ENCODE peak calls at places on chromosomes 13 and 19, in six cellular contexts. One of them, this sample, is unnamed.

GRCh38 chr19:32380269-32380668 is 25.3 kb upstream of the DPY19L3 start:
- DNase-seq in A549: no peak
- DNase-seq in IMR-90: no peak
- DNase-seq in GM12878: no peak
- DNase-seq in HepG2: no peak
- DNase-seq in K562: no peak
- DNase-seq in this sample: no peak

GRCh38 chr13:21297452-21297851 is 121.0 kb downstream of the MRPL57 start:
- DNase-seq in A549: no peak
- DNase-seq in IMR-90: no peak
- DNase-seq in GM12878: no peak
- DNase-seq in HepG2: no peak
- DNase-seq in K562: no peak
- DNase-seq in this sample: no peak

GRCh38 chr19:38945562-38946228 is 15.0 kb downstream of the MRPS12 start:
- DNase-seq in A549: no peak
- DNase-seq in IMR-90: no peak
- DNase-seq in GM12878: no peak
- DNase-seq in HepG2: no peak
- DNase-seq in K562: peak; percentile 37
- DNase-seq in this sample: no peak

GRCh38 chr13:95432141-95432540 is 120.4 kb upstream of the CLDN10 start:
- DNase-seq in A549: no peak
- DNase-seq in IMR-90: no peak
- DNase-seq in GM12878: no peak
- DNase-seq in HepG2: no peak
- DNase-seq in K562: no peak
- DNase-seq in this sample: no peak

GRCh38 chr13:44879452-44880058 is 109.7 kb downstream of the NUFIP1 start:
- DNase-seq in A549: peak; percentile 52
- DNase-seq in IMR-90: peak; percentile 64
- DNase-seq in GM12878: peak; percentile 8
- DNase-seq in HepG2: no peak
- DNase-seq in K562: no peak
- DNase-seq in this sample: peak; percentile 18

GRCh38 chr19:55355213-55355821 is 798 bp upstream of the COX6B2 start:
- DNase-seq in A549: no peak
- DNase-seq in IMR-90: no peak
- DNase-seq in GM12878: no peak
- DNase-seq in HepG2: no peak
- DNase-seq in K562: no peak
- DNase-seq in this sample: peak; percentile 72

GRCh38 chr13:52454459-52454824 is 836 bp upstream of the CKAP2 start:
- DNase-seq in A549: peak; percentile 4
- DNase-seq in IMR-90: peak; percentile 8
- DNase-seq in GM12878: peak; percentile 69
- DNase-seq in HepG2: no peak
- DNase-seq in K562: no peak
- DNase-seq in this sample: peak; percentile 34

GRCh38 chr13:55553736-55554135 is 1587.0 kb upstream of the PRR20A start:
- DNase-seq in A549: no peak
- DNase-seq in IMR-90: no peak
- DNase-seq in GM12878: no peak
- DNase-seq in HepG2: no peak
- DNase-seq in K562: no peak
- DNase-seq in this sample: no peak

GRCh38 chr19:32255566-32256295 is 89.7 kb upstream of the ZNF507 start:
- DNase-seq in A549: no peak
- DNase-seq in IMR-90: no peak
- DNase-seq in GM12878: no peak
- DNase-seq in HepG2: no peak
- DNase-seq in K562: no peak
- DNase-seq in this sample: no peak

GRCh38 chr19:39402417-39403297 is 4.0 kb upstream of the ZFP36 start:
- DNase-seq in A549: peak; percentile 91
- DNase-seq in IMR-90: peak; percentile 93
- DNase-seq in GM12878: peak; percentile 78
- DNase-seq in HepG2: no peak
- DNase-seq in K562: peak; percentile 86
- DNase-seq in this sample: peak; percentile 87

GRCh38 chr19:48393196-48393558 is 291 bp upstream of the GRIN2D start:
- DNase-seq in A549: peak; percentile 51
- DNase-seq in IMR-90: no peak
- DNase-seq in GM12878: no peak
- DNase-seq in HepG2: no peak
- DNase-seq in K562: no peak
- DNase-seq in this sample: no peak

GRCh38 chr19:52898101-52898500 is 666 bp upstream of the ZNF320 start:
- DNase-seq in A549: no peak
- DNase-seq in IMR-90: no peak
- DNase-seq in GM12878: no peak
- DNase-seq in HepG2: no peak
- DNase-seq in K562: no peak
- DNase-seq in this sample: no peak

GRCh38 chr13:111117961-111118360 is 2.9 kb downstream of the ARHGEF7 start:
- DNase-seq in A549: no peak
- DNase-seq in IMR-90: no peak
- DNase-seq in GM12878: no peak
- DNase-seq in HepG2: no peak
- DNase-seq in K562: no peak
- DNase-seq in this sample: peak; percentile 81

GRCh38 chr19:34733266-34733825 is 697 bp upstream of the ZNF181 start:
- DNase-seq in A549: no peak
- DNase-seq in IMR-90: no peak
- DNase-seq in GM12878: no peak
- DNase-seq in HepG2: peak; percentile 80
- DNase-seq in K562: peak; percentile 42
- DNase-seq in this sample: peak; percentile 61

GRCh38 chr13:32427852-32428580 is at the start of gene N4BP2L1:
- DNase-seq in A549: peak; percentile 9
- DNase-seq in IMR-90: no peak
- DNase-seq in GM12878: peak; percentile 87
- DNase-seq in HepG2: peak; percentile 96
- DNase-seq in K562: no peak
- DNase-seq in this sample: peak; percentile 87

GRCh38 chr19:14475251-14476073 is at the start of gene PTGER1:
- DNase-seq in A549: peak; percentile 41
- DNase-seq in IMR-90: peak; percentile 35
- DNase-seq in GM12878: no peak
- DNase-seq in HepG2: no peak
- DNase-seq in K562: peak; percentile 85
- DNase-seq in this sample: peak; percentile 89

DNA sequence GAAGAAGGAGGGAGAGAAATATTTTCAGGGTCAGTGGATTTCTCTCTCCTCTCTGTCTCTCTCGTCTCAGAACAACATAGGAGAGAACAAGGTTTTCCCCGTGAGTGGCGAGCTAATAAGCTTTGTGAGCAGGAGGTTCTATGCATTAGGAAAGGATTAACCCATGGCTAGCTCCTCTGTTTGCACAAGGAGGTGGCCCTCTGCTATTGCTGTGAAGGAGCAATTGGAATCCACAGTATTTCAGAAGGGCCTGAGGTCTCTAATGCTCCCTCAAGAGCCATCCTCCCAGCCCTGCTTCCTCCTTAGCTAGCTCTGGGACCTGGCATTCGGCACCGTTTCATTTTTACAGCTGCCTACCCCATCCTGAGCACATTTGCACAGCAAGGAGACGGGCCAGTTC is 288.9 kb upstream of the MAB21L1 start:
- DNase-seq in A549: no peak
- DNase-seq in IMR-90: no peak
- DNase-seq in GM12878: no peak
- DNase-seq in HepG2: no peak
- DNase-seq in K562: no peak
- DNase-seq in this sample: no peak
- H3K4me3 ChIP-seq in A549: no peak overlapping the region
- H3K4me3 ChIP-seq in IMR-90: no peak overlapping the region
- H3K4me3 ChIP-seq in GM12878: no peak overlapping the region
- H3K4me3 ChIP-seq in HepG2: no peak overlapping the region
- H3K4me3 ChIP-seq in K562: no peak overlapping the region
- H3K4me3 ChIP-seq in this sample: no peak overlapping the region

GRCh38 chr19:36210497-36210896 is 4.0 kb downstream of the ZNF565 start:
- DNase-seq in A549: no peak
- DNase-seq in IMR-90: peak; percentile 10
- DNase-seq in GM12878: no peak
- DNase-seq in HepG2: no peak
- DNase-seq in K562: no peak
- DNase-seq in this sample: no peak
- TF ChIP-seq SMC3 in A549: no peak
- TF ChIP-seq SMC3 in IMR-90: no peak
- TF ChIP-seq SMC3 in GM12878: no peak
- TF ChIP-seq SMC3 in HepG2: no peak
- TF ChIP-seq SMC3 in K562: no peak
- TF ChIP-seq SMC3 in this sample: no peak

GRCh38 chr19:36891768-36892357 is 24.2 kb downstream of the ZNF829 start:
- DNase-seq in A549: no peak
- DNase-seq in IMR-90: no peak
- DNase-seq in GM12878: no peak
- DNase-seq in HepG2: no peak
- DNase-seq in K562: no peak
- DNase-seq in this sample: no peak
- H3K4me3 ChIP-seq in A549: no peak overlapping the region
- H3K4me3 ChIP-seq in IMR-90: no peak overlapping the region
- H3K4me3 ChIP-seq in GM12878: peak overlapping the region; percentile 36
- H3K4me3 ChIP-seq in HepG2: no peak overlapping the region
- H3K4me3 ChIP-seq in K562: no peak overlapping the region
- H3K4me3 ChIP-seq in this sample: no peak overlapping the region

GRCh38 chr13:113320226-113320875 is 23.3 kb downstream of the LAMP1 start:
- DNase-seq in A549: no peak
- DNase-seq in IMR-90: no peak
- DNase-seq in GM12878: no peak
- DNase-seq in HepG2: no peak
- DNase-seq in K562: no peak
- DNase-seq in this sample: no peak
- TF ChIP-seq SMC3 in A549: no peak
- TF ChIP-seq SMC3 in IMR-90: no peak
- TF ChIP-seq SMC3 in GM12878: no peak
- TF ChIP-seq SMC3 in HepG2: no peak
- TF ChIP-seq SMC3 in K562: no peak
- TF ChIP-seq SMC3 in this sample: no peak

DNA sequence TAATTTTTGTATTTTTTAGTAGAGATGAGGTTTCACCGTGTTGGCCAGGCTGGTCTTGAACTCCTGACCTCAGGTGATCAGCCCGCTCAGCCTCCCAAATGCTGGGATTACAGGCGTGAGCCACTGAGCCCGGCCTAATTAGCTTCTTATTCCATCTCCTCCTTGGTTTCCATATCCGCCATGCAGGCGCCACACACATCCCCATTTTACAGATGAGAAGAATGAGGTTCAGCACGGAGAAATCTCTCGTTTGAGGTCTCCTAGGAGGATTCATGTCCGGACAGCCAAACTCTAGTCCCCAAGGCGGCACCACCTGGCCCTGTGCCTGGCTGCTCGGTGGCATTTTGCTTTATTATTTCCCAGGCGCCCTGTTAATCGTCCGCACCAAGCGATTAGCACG is 46.2 kb upstream of the PTPRS start:
- DNase-seq in A549: no peak
- DNase-seq in IMR-90: no peak
- DNase-seq in GM12878: no peak
- DNase-seq in HepG2: no peak
- DNase-seq in K562: no peak
- DNase-seq in this sample: no peak
- H3K4me3 ChIP-seq in A549: no peak overlapping the region
- H3K4me3 ChIP-seq in IMR-90: no peak overlapping the region
- H3K4me3 ChIP-seq in GM12878: no peak overlapping the region
- H3K4me3 ChIP-seq in HepG2: no peak overlapping the region
- H3K4me3 ChIP-seq in K562: no peak overlapping the region
- H3K4me3 ChIP-seq in this sample: no peak overlapping the region

GRCh38 chr13:42654212-42654611 is 80.3 kb downstream of the TNFSF11 start:
- DNase-seq in A549: no peak
- DNase-seq in IMR-90: no peak
- DNase-seq in GM12878: no peak
- DNase-seq in HepG2: no peak
- DNase-seq in K562: no peak
- DNase-seq in this sample: no peak

GRCh38 chr13:42653694-42654093 is 79.7 kb downstream of the TNFSF11 start:
- DNase-seq in A549: no peak
- DNase-seq in IMR-90: no peak
- DNase-seq in GM12878: no peak
- DNase-seq in HepG2: no peak
- DNase-seq in K562: no peak
- DNase-seq in this sample: no peak

GRCh38 chr13:42654760-42655159 is 80.8 kb downstream of the TNFSF11 start:
- DNase-seq in A549: no peak
- DNase-seq in IMR-90: no peak
- DNase-seq in GM12878: no peak
- DNase-seq in HepG2: no peak
- DNase-seq in K562: no peak
- DNase-seq in this sample: no peak

GRCh38 chr13:42658019-42658418 is 84.1 kb downstream of the TNFSF11 start:
- DNase-seq in A549: no peak
- DNase-seq in IMR-90: no peak
- DNase-seq in GM12878: no peak
- DNase-seq in HepG2: no peak
- DNase-seq in K562: no peak
- DNase-seq in this sample: no peak

GRCh38 chr13:42656136-42656535 is 82.2 kb downstream of the TNFSF11 start:
- DNase-seq in A549: no peak
- DNase-seq in IMR-90: no peak
- DNase-seq in GM12878: no peak
- DNase-seq in HepG2: no peak
- DNase-seq in K562: no peak
- DNase-seq in this sample: no peak
- TF ChIP-seq SMC3 in A549: no peak
- TF ChIP-seq SMC3 in IMR-90: no peak
- TF ChIP-seq SMC3 in GM12878: no peak
- TF ChIP-seq SMC3 in HepG2: no peak
- TF ChIP-seq SMC3 in K562: no peak
- TF ChIP-seq SMC3 in this sample: no peak

GRCh38 chr19:7459773-7460172 is 29.1 kb downstream of the PEX11G start:
- DNase-seq in A549: no peak
- DNase-seq in IMR-90: no peak
- DNase-seq in GM12878: no peak
- DNase-seq in HepG2: no peak
- DNase-seq in K562: no peak
- DNase-seq in this sample: no peak
- H3K4me3 ChIP-seq in A549: no peak overlapping the region
- H3K4me3 ChIP-seq in IMR-90: no peak overlapping the region
- H3K4me3 ChIP-seq in GM12878: no peak overlapping the region
- H3K4me3 ChIP-seq in HepG2: no peak overlapping the region
- H3K4me3 ChIP-seq in K562: no peak overlapping the region
- H3K4me3 ChIP-seq in this sample: no peak overlapping the region

GRCh38 chr13:99086149-99086868 is 108.4 kb upstream of the DOCK9 start:
- DNase-seq in A549: peak; percentile 43
- DNase-seq in IMR-90: peak; percentile 47
- DNase-seq in GM12878: no peak
- DNase-seq in HepG2: no peak
- DNase-seq in K562: peak; percentile 77
- DNase-seq in this sample: peak; percentile 86
- TF ChIP-seq SMC3 in A549: no peak
- TF ChIP-seq SMC3 in IMR-90: no peak
- TF ChIP-seq SMC3 in GM12878: no peak
- TF ChIP-seq SMC3 in HepG2: no peak
- TF ChIP-seq SMC3 in K562: no peak
- TF ChIP-seq SMC3 in this sample: no peak

GRCh38 chr13:40472427-40473220 is 193.8 kb downstream of the FOXO1 start:
- DNase-seq in A549: no peak
- DNase-seq in IMR-90: no peak
- DNase-seq in GM12878: no peak
- DNase-seq in HepG2: peak; percentile 30
- DNase-seq in K562: no peak
- DNase-seq in this sample: no peak
- H3K4me3 ChIP-seq in A549: no peak overlapping the region
- H3K4me3 ChIP-seq in IMR-90: no peak overlapping the region
- H3K4me3 ChIP-seq in GM12878: no peak overlapping the region
- H3K4me3 ChIP-seq in HepG2: no peak overlapping the region
- H3K4me3 ChIP-seq in K562: no peak overlapping the region
- H3K4me3 ChIP-seq in this sample: no peak overlapping the region

GRCh38 chr13:99322297-99323103 is 15.3 kb upstream of the GPR183 start:
- DNase-seq in A549: no peak
- DNase-seq in IMR-90: peak; percentile 89
- DNase-seq in GM12878: peak; percentile 85
- DNase-seq in HepG2: no peak
- DNase-seq in K562: peak; percentile 24
- DNase-seq in this sample: no peak
- TF ChIP-seq SMC3 in A549: no peak
- TF ChIP-seq SMC3 in IMR-90: peak; percentile 4
- TF ChIP-seq SMC3 in GM12878: no peak
- TF ChIP-seq SMC3 in HepG2: no peak
- TF ChIP-seq SMC3 in K562: no peak
- TF ChIP-seq SMC3 in this sample: no peak